ENCODE peak calls at places on chromosomes 2 and 18, in six cellular contexts. One of them, this sample, is unnamed.

GRCh38 chr2:123093199-123093598 is 931.9 kb upstream of the CNTNAP5 start:
- DNase-seq in neural progenitor cell: no peak
- DNase-seq in heart left ventricle: no peak
- DNase-seq in upper lobe of right lung: no peak
- DNase-seq in pancreas: no peak
- DNase-seq in astrocyte: no peak
- DNase-seq in this sample: no peak

GRCh38 chr2:58289029-58289428 is 47.9 kb upstream of the FANCL start:
- DNase-seq in neural progenitor cell: no peak
- DNase-seq in heart left ventricle: no peak
- DNase-seq in upper lobe of right lung: no peak
- DNase-seq in pancreas: no peak
- DNase-seq in astrocyte: no peak
- DNase-seq in this sample: no peak

GRCh38 chr18:14940738-14941137 is 192.8 kb downstream of the ANKRD30B start:
- DNase-seq in neural progenitor cell: no peak
- DNase-seq in heart left ventricle: no peak
- DNase-seq in upper lobe of right lung: no peak
- DNase-seq in pancreas: no peak
- DNase-seq in astrocyte: no peak
- DNase-seq in this sample: no peak

GRCh38 chr2:36561223-36561944 is 36.6 kb downstream of the FEZ2 start:
- DNase-seq in neural progenitor cell: no peak
- DNase-seq in heart left ventricle: peak; percentile 35
- DNase-seq in upper lobe of right lung: no peak
- DNase-seq in pancreas: no peak
- DNase-seq in astrocyte: peak; percentile 96
- DNase-seq in this sample: peak; percentile 98

GRCh38 chr2:156817430-156817829 is 381.3 kb downstream of the GPD2 start:
- DNase-seq in neural progenitor cell: no peak
- DNase-seq in heart left ventricle: no peak
- DNase-seq in upper lobe of right lung: no peak
- DNase-seq in pancreas: no peak
- DNase-seq in astrocyte: no peak
- DNase-seq in this sample: no peak

GRCh38 chr2:102238039-102238756 is 51.4 kb downstream of the IL1RL2 start:
- DNase-seq in neural progenitor cell: no peak
- DNase-seq in heart left ventricle: peak; percentile 57
- DNase-seq in upper lobe of right lung: no peak
- DNase-seq in pancreas: no peak
- DNase-seq in astrocyte: peak; percentile 41
- DNase-seq in this sample: peak; percentile 32

GRCh38 chr2:128473175-128474013 is 154.7 kb upstream of the HS6ST1 start:
- DNase-seq in neural progenitor cell: peak; percentile 7
- DNase-seq in heart left ventricle: no peak
- DNase-seq in upper lobe of right lung: peak; percentile 65
- DNase-seq in pancreas: no peak
- DNase-seq in astrocyte: peak; percentile 80
- DNase-seq in this sample: no peak

GRCh38 chr2:135980450-135981080 is 4.9 kb downstream of the DARS1 start:
- DNase-seq in neural progenitor cell: no peak
- DNase-seq in heart left ventricle: no peak
- DNase-seq in upper lobe of right lung: no peak
- DNase-seq in pancreas: no peak
- DNase-seq in astrocyte: no peak
- DNase-seq in this sample: no peak

GRCh38 chr2:30366199-30366691 is 80.8 kb upstream of the LCLAT1 start:
- DNase-seq in neural progenitor cell: no peak
- DNase-seq in heart left ventricle: no peak
- DNase-seq in upper lobe of right lung: no peak
- DNase-seq in pancreas: no peak
- DNase-seq in astrocyte: peak; percentile 44
- DNase-seq in this sample: no peak

GRCh38 chr2:188973650-188974049 is 523 bp upstream of the COL3A1 start:
- DNase-seq in neural progenitor cell: no peak
- DNase-seq in heart left ventricle: no peak
- DNase-seq in upper lobe of right lung: no peak
- DNase-seq in pancreas: no peak
- DNase-seq in astrocyte: no peak
- DNase-seq in this sample: peak; percentile 26
- H3K4me3 ChIP-seq in neural progenitor cell: no peak overlapping the region
- H3K4me3 ChIP-seq in heart left ventricle: peak overlapping the region; percentile 57
- H3K4me3 ChIP-seq in upper lobe of right lung: peak overlapping the region; percentile 51
- H3K4me3 ChIP-seq in pancreas: no peak overlapping the region
- H3K4me3 ChIP-seq in astrocyte: peak overlapping the region; percentile 66
- H3K4me3 ChIP-seq in this sample: no peak overlapping the region

GRCh38 chr18:3450358-3451107 is 561 bp downstream of the TGIF1 start:
- DNase-seq in neural progenitor cell: peak; percentile 40
- DNase-seq in heart left ventricle: peak; percentile 81
- DNase-seq in upper lobe of right lung: peak; percentile 87
- DNase-seq in pancreas: peak; percentile 71
- DNase-seq in astrocyte: peak; percentile 61
- DNase-seq in this sample: peak; percentile 85
- H3K4me1 ChIP-seq in neural progenitor cell: peaks cover 26% of the 10 kb centered on the region
- H3K4me1 ChIP-seq in heart left ventricle: peaks cover 3% of the 10 kb centered on the region
- H3K4me1 ChIP-seq in upper lobe of right lung: peaks cover 36% of the 10 kb centered on the region
- H3K4me1 ChIP-seq in pancreas: peaks cover 16% of the 10 kb centered on the region
- H3K4me1 ChIP-seq in astrocyte: peaks cover 35% of the 10 kb centered on the region
- H3K4me1 ChIP-seq in this sample: peaks cover 36% of the 10 kb centered on the region

DNA sequence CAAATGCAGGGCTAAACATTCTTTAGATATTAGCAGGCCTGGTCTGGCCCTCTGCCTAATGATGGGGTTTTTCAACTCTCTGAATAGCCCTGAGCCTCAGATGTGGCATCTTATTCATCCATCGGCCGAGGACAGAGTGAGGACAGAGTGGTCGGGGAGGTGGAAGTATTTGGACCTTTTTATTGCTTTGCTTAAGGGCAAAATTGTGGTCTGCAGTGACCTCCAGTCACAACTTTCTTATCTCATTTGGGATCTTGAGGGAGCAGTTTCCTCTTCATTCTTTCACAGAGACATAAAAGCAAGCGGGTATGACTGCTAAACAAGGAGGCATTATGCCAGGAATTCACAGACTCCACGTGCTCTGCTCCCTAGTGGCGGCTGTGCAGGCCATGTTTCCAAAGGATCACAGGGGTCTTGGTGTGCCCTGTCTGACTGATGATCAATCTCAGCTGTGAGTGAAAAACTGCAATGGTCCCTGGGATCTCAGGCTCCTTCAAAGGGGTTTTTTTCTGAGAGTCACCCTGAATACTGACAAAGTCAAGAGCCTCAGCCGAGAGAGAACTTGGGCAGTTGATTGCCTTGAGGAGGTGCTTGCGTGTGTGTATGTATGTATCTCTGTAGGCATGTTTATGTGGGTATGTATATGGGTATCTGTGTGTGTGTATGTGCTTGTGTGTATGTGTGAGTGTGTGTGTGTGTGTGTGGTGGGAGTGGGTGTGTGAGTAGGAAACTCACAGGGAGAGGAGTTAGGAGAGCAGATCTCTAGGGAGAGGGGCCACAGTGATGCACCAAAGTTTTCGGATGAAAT is 47.6 kb downstream of the RAPGEF4 start:
- DNase-seq in neural progenitor cell: peak; percentile 13
- DNase-seq in heart left ventricle: no peak
- DNase-seq in upper lobe of right lung: no peak
- DNase-seq in pancreas: peak; percentile 26
- DNase-seq in astrocyte: peak; percentile 99
- DNase-seq in this sample: peak; percentile 78
- H3K4me3 ChIP-seq in neural progenitor cell: no peak overlapping the region
- H3K4me3 ChIP-seq in heart left ventricle: no peak overlapping the region
- H3K4me3 ChIP-seq in upper lobe of right lung: no peak overlapping the region
- H3K4me3 ChIP-seq in pancreas: no peak overlapping the region
- H3K4me3 ChIP-seq in astrocyte: no peak overlapping the region
- H3K4me3 ChIP-seq in this sample: no peak overlapping the region

GRCh38 chr2:179571141-179571713 is 290.2 kb downstream of the ZNF385B start:
- DNase-seq in neural progenitor cell: no peak
- DNase-seq in heart left ventricle: no peak
- DNase-seq in upper lobe of right lung: no peak
- DNase-seq in pancreas: no peak
- DNase-seq in astrocyte: no peak
- DNase-seq in this sample: no peak
- H3K4me1 ChIP-seq in neural progenitor cell: peaks cover 10% of the 10 kb centered on the region
- H3K4me1 ChIP-seq in heart left ventricle: no peaks in the 10 kb centered on the region
- H3K4me1 ChIP-seq in upper lobe of right lung: no peaks in the 10 kb centered on the region
- H3K4me1 ChIP-seq in pancreas: no peaks in the 10 kb centered on the region
- H3K4me1 ChIP-seq in astrocyte: no peaks in the 10 kb centered on the region
- H3K4me1 ChIP-seq in this sample: no peaks in the 10 kb centered on the region

DNA sequence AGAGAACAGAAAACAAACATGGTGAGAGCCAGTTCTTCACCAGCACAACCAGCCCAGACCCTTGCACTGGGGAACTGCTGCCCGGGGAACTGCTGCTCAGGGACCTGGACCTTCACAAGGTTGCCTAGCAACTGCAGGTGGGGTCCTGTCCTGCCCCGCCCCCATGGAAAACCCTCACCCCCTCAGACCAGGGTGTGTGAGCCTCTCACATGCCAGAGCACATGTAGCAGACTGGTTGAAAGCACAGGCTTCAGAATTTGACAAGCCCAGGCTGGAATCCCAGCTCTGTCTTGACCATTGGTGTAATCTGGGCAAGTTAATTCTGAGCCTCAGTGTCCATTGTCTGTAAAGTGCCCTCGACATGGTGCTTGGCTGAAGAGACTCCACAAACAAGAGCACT is 118.6 kb downstream of the LOXHD1 start:
- DNase-seq in neural progenitor cell: no peak
- DNase-seq in heart left ventricle: no peak
- DNase-seq in upper lobe of right lung: no peak
- DNase-seq in pancreas: no peak
- DNase-seq in astrocyte: no peak
- DNase-seq in this sample: no peak
- H3K4me3 ChIP-seq in neural progenitor cell: no peak overlapping the region
- H3K4me3 ChIP-seq in heart left ventricle: no peak overlapping the region
- H3K4me3 ChIP-seq in upper lobe of right lung: no peak overlapping the region
- H3K4me3 ChIP-seq in pancreas: no peak overlapping the region
- H3K4me3 ChIP-seq in astrocyte: no peak overlapping the region
- H3K4me3 ChIP-seq in this sample: no peak overlapping the region

DNA sequence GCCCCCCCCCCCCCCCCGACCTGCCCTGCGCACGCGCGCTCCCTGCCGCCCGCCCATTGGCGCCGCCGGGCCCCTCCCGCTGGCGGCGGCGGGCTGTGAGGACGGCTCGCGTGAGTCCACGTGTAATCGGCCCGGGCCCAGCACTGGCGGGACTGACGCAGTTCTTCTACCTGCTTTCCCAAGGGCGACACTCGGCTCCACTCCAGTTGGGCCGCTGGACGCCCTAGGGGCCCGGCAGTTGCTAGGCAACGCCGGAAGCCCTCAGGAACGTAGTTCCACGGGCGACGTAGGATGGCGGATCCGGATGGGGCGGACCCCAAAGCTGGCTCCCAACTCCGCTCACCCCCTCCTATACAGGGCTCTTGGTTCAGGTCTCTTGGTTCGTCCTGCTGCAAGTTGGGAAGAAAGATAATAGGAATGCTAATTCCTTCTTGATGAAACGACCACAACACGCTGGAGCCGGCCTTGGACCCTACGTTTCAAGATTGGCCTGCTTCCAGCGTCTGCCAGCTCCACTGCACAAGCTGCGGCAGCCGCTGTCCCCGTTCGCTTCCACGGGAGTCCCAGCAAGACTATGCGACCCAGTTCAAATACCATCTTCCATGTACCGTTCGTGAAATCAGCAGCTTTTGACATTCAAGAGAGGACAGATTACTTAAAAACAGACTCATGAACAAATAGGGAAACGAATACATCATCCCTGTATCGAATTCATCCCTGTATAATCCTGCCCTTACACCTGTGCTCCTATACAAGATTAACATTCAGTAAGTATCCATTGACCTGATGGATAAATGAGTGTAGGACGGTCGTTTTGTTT is 415 bp upstream of the MCFD2 start:
- DNase-seq in neural progenitor cell: peak; percentile 95
- DNase-seq in heart left ventricle: peak; percentile 98
- DNase-seq in upper lobe of right lung: peak; percentile 96
- DNase-seq in pancreas: peak; percentile 97
- DNase-seq in astrocyte: peak; percentile 80
- DNase-seq in this sample: peak; percentile 91
- H3K4me1 ChIP-seq in neural progenitor cell: peaks cover 6% of the 10 kb centered on the region
- H3K4me1 ChIP-seq in heart left ventricle: no peaks in the 10 kb centered on the region
- H3K4me1 ChIP-seq in upper lobe of right lung: peaks cover 29% of the 10 kb centered on the region
- H3K4me1 ChIP-seq in pancreas: no peaks in the 10 kb centered on the region
- H3K4me1 ChIP-seq in astrocyte: peaks cover 26% of the 10 kb centered on the region
- H3K4me1 ChIP-seq in this sample: peaks cover 26% of the 10 kb centered on the region

GRCh38 chr2:162422894-162423293 is 79.0 kb downstream of the GCA start:
- DNase-seq in neural progenitor cell: no peak
- DNase-seq in heart left ventricle: no peak
- DNase-seq in upper lobe of right lung: no peak
- DNase-seq in pancreas: no peak
- DNase-seq in astrocyte: no peak
- DNase-seq in this sample: no peak
- H3K4me3 ChIP-seq in neural progenitor cell: no peak overlapping the region
- H3K4me3 ChIP-seq in heart left ventricle: no peak overlapping the region
- H3K4me3 ChIP-seq in upper lobe of right lung: no peak overlapping the region
- H3K4me3 ChIP-seq in pancreas: no peak overlapping the region
- H3K4me3 ChIP-seq in astrocyte: no peak overlapping the region
- H3K4me3 ChIP-seq in this sample: no peak overlapping the region

DNA sequence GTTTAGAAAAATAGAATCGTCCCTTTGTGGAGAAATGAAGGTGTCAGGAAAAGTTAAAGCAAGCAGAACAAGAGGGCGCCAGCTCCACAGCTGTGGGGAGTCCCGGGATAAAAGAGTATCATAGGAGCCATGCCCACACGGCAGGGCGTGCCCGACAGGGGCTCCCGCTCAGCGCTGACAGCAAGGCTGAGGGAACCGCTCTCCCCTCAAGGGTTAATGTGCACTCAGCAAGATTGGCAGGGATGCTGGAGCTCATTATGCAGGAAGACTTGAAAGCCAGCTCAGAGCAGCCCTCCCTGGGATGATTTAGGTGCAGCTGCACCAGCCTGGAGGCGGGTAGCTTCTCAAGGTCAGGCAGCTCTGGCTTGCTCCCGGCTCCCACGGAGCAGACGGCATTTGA is 500.2 kb downstream of the EIPR1 start:
- DNase-seq in neural progenitor cell: no peak
- DNase-seq in heart left ventricle: no peak
- DNase-seq in upper lobe of right lung: no peak
- DNase-seq in pancreas: no peak
- DNase-seq in astrocyte: no peak
- DNase-seq in this sample: no peak
- H3K4me1 ChIP-seq in neural progenitor cell: no peaks in the 10 kb centered on the region
- H3K4me1 ChIP-seq in heart left ventricle: no peaks in the 10 kb centered on the region
- H3K4me1 ChIP-seq in upper lobe of right lung: no peaks in the 10 kb centered on the region
- H3K4me1 ChIP-seq in pancreas: no peaks in the 10 kb centered on the region
- H3K4me1 ChIP-seq in astrocyte: no peaks in the 10 kb centered on the region
- H3K4me1 ChIP-seq in this sample: no peaks in the 10 kb centered on the region

This sample was measured in endothelial cell of umbilical vein.